ENCODE peak calls at places on chromosomes 16 and 17, in five cellular contexts. N is activated T-cell treated with anti-CD3 and anti-CD28 coated beads, Interleukin-2, amount 50 U/mL, for 1 hour; F is pulmonary artery endothelial cell; L is H54; K is effector CD4-positive, alpha-beta T cell. I is an unnamed sample.

GRCh38 chr17:2703606-2704005 is 8.0 kb downstream of the CLUH start:
- DNase-seq in L (no peak), N (no peak), K (no peak), F (no peak), I (no peak)

GRCh38 chr17:9959377-9959981 is 54.4 kb upstream of the RCVRN start:
- DNase-seq in F (no peak), N (no peak), L (peak; percentile 47), K (no peak), I (peak; percentile 40)

GRCh38 chr17:69506489-69506888 is 92.0 kb downstream of the MAP2K6 start:
- DNase-seq in L (no peak), K (no peak), F (no peak), N (no peak), I (no peak)

GRCh38 chr17:31100840-31101239 is 6.1 kb downstream of the NF1 start:
- DNase-seq in L (no peak), K (no peak), F (no peak), N (no peak), I (no peak)

GRCh38 chr17:78818932-78819331 is 21.7 kb downstream of the USP36 start:
- DNase-seq in F (peak; percentile 84), L (no peak), K (peak; percentile 63), N (peak; percentile 55), I (no peak)

GRCh38 chr16:77374384-77374783 is 60.5 kb downstream of the ADAMTS18 start:
- DNase-seq in N (no peak), L (no peak), F (no peak), K (no peak), I (no peak)

GRCh38 chr16:69833357-69833781 is 71.2 kb downstream of the WWP2 start:
- DNase-seq in F (no peak), L (no peak), N (no peak), K (no peak), I (no peak)

GRCh38 chr16:35252356-35252936 is 1793.0 kb downstream of the TP53TG3F start:
- DNase-seq in F (no peak), K (no peak), L (no peak), N (no peak), I (no peak)

GRCh38 chr17:49519781-49520180 is 24.7 kb downstream of the NGFR start:
- DNase-seq in N (no peak), L (no peak), F (no peak), K (no peak), I (no peak)

GRCh38 chr16:68707341-68708152 is 29.5 kb upstream of the CDH1 start:
- DNase-seq in F (no peak), K (no peak), N (no peak), L (peak; percentile 91), I (peak; percentile 67)

GRCh38 chr16:75491876-75492275 is 3.4 kb downstream of the CHST6 start:
- DNase-seq in F (no peak), N (no peak), K (no peak), L (peak; percentile 74), I (no peak)

GRCh38 chr17:39357488-39357887 is 43.9 kb downstream of the FBXL20 start:
- DNase-seq in N (no peak), L (no peak), F (no peak), K (no peak), I (no peak)

GRCh38 chr17:31581022-31581483 is 189.6 kb downstream of the RAB11FIP4 start:
- DNase-seq in N (no peak), F (no peak), L (peak; percentile 65), K (no peak), I (no peak)

GRCh38 chr16:68907297-68907999 is 64.1 kb downstream of the TANGO6 start:
- DNase-seq in F (no peak), L (no peak), N (no peak), K (no peak), I (no peak)

GRCh38 chr17:5877366-5877765 is 192.8 kb upstream of the WSCD1 start:
- DNase-seq in L (no peak), F (no peak), K (no peak), N (no peak), I (no peak)

GRCh38 chr17:48484850-48485249 is 46.0 kb downstream of the HOXB1 start:
- DNase-seq in F (no peak), K (no peak), L (no peak), N (no peak), I (no peak)

GRCh38 chr16:61681124-61681523 is 355.1 kb downstream of the CDH8 start:
- DNase-seq in K (no peak), N (no peak), F (no peak), L (no peak), I (no peak)

GRCh38 chr17:17114592-17115225 is 72.5 kb downstream of the MPRIP start:
- DNase-seq in F (no peak), K (no peak), N (no peak), L (no peak), I (no peak)

GRCh38 chr17:57918017-57918895 is 37.0 kb downstream of the CUEDC1 start:
- DNase-seq in F (no peak), K (no peak), L (no peak), N (no peak), I (no peak)

GRCh38 chr16:47903470-47903869 is 252.3 kb downstream of the ABCC12 start:
- DNase-seq in N (no peak), L (no peak), F (no peak), K (no peak), I (no peak)

GRCh38 chr16:75820672-75821071 is 94.4 kb upstream of the CPHXL start:
- DNase-seq in F (no peak), N (no peak), K (no peak), L (peak; percentile 26), I (no peak)

GRCh38 chr17:19579867-19580565 is 46.4 kb downstream of the SLC47A1 start:
- DNase-seq in F (no peak), N (peak; percentile 22), K (no peak), L (no peak), I (no peak)

GRCh38 chr17:36884495-36885160 is 52.6 kb upstream of the LHX1 start:
- DNase-seq in K (no peak), L (no peak), F (no peak), N (no peak), I (no peak)